ENCODE peak calls at places on chromosomes 6 and 20, in ten cellular contexts. Z, J, G, C, N, H, Y, P, I and Q are unnamed samples.

GRCh38 chr6:43089874-43090556 is 13.9 kb downstream of the PTK7 start:
- DNase-seq in Z (no peak), J (no peak), G (no peak), C (no peak), N (no peak), H (no peak), Y (no peak), P (no peak), I (no peak), Q (no peak)

GRCh38 chr6:45595010-45595851 is 217.5 kb upstream of the SUPT3H start:
- DNase-seq in Z (no peak), J (no peak), G (no peak), C (no peak), N (no peak), H (no peak), Y (no peak), P (no peak), I (no peak), Q (no peak)

GRCh38 chr6:87118054-87118453 is 23.1 kb upstream of the CGA start:
- DNase-seq in Z (no peak), J (no peak), G (no peak), C (peak), N (no peak), H (no peak), Y (no peak), P (no peak), I (no peak), Q (no peak)

GRCh38 chr6:163404825-163405265 is 9.7 kb upstream of the QKI start:
- DNase-seq in Z (no peak), J (no peak), G (no peak), C (no peak), N (no peak), H (no peak), Y (no peak), P (no peak), I (no peak), Q (no peak)

GRCh38 chr20:59781236-59781635 is 152.2 kb downstream of the SYCP2 start:
- DNase-seq in Z (no peak), J (no peak), G (no peak), C (no peak), N (no peak), H (no peak), Y (no peak), P (no peak), I (no peak), Q (no peak)

GRCh38 chr20:19995220-19995863 is 21.8 kb upstream of the NAA20 start:
- DNase-seq in Z (no peak), J (no peak), G (no peak), C (peak), N (no peak), H (no peak), Y (peak), P (peak), I (peak), Q (no peak)

GRCh38 chr6:53811746-53812145 is 16.9 kb downstream of the LRRC1 start:
- DNase-seq in Z (no peak), J (no peak), G (no peak), C (no peak), N (no peak), H (no peak), Y (no peak), P (no peak), I (no peak), Q (no peak)

GRCh38 chr6:144151010-144151727 is 852 bp downstream of the STX11 start:
- DNase-seq in Z (peak), J (peak), G (peak), C (peak), N (no peak), H (no peak), Y (no peak), P (no peak), I (no peak), Q (no peak)

GRCh38 chr6:155224031-155224451 is 39.8 kb upstream of the CLDN20 start:
- DNase-seq in Z (no peak), J (peak), G (no peak), C (peak), N (no peak), H (peak), Y (no peak), P (no peak), I (no peak), Q (peak)

GRCh38 chr6:158772851-158773371 is 46.3 kb downstream of the EZR start:
- DNase-seq in Z (no peak), J (no peak), G (no peak), C (peak), N (no peak), H (no peak), Y (no peak), P (no peak), I (no peak), Q (peak)

GRCh38 chr20:33401922-33402369 is 627 bp upstream of the CDK5RAP1 start:
- DNase-seq in Z (no peak), J (no peak), G (no peak), C (peak), N (no peak), H (no peak), Y (no peak), P (no peak), I (no peak), Q (no peak)

GRCh38 chr6:11854418-11855165 is 76.0 kb upstream of the ADTRP start:
- DNase-seq in Z (no peak), J (no peak), G (no peak), C (peak), N (no peak), H (peak), Y (no peak), P (no peak), I (no peak), Q (peak)

GRCh38 chr20:59482581-59483187 is 121.7 kb upstream of the PHACTR3 start:
- DNase-seq in Z (no peak), J (no peak), G (no peak), C (no peak), N (no peak), H (no peak), Y (no peak), P (no peak), I (no peak), Q (no peak)

GRCh38 chr20:33862709-33863403 is 51.7 kb downstream of the CHMP4B start:
- DNase-seq in Z (peak), J (no peak), G (no peak), C (peak), N (peak), H (peak), Y (no peak), P (peak), I (peak), Q (peak)

GRCh38 chr6:47180633-47181032 is 129.1 kb downstream of the TNFRSF21 start:
- DNase-seq in Z (no peak), J (no peak), G (no peak), C (peak), N (no peak), H (no peak), Y (no peak), P (peak), I (no peak), Q (no peak)

GRCh38 chr6:137049095-137049494 is 4.3 kb upstream of the IL20RA start:
- DNase-seq in Z (no peak), J (no peak), G (no peak), C (no peak), N (no peak), H (no peak), Y (no peak), P (no peak), I (no peak), Q (no peak)

GRCh38 chr6:170388113-170388512 is 81.6 kb downstream of the FAM120B start:
- DNase-seq in Z (no peak), J (no peak), G (no peak), C (peak), N (no peak), H (no peak), Y (no peak), P (no peak), I (no peak), Q (peak)

GRCh38 chr6:74834967-74835366 is 370.9 kb downstream of the COL12A1 start:
- DNase-seq in Z (no peak), J (no peak), G (no peak), C (no peak), N (no peak), H (no peak), Y (no peak), P (no peak), I (no peak), Q (no peak)

GRCh38 chr20:54624701-54625472 is 149.5 kb downstream of the DOK5 start:
- DNase-seq in Z (no peak), J (no peak), G (no peak), C (no peak), N (no peak), H (no peak), Y (no peak), P (no peak), I (no peak), Q (no peak)

GRCh38 chr6:157184202-157185015 is 138.9 kb downstream of the TMEM242 start:
- DNase-seq in Z (peak), J (peak), G (peak), C (peak), N (peak), H (no peak), Y (peak), P (no peak), I (peak), Q (peak)

GRCh38 chr6:30937265-30937664 is 3.5 kb upstream of the MUCL3 start:
- DNase-seq in Z (no peak), J (no peak), G (no peak), C (no peak), N (no peak), H (no peak), Y (no peak), P (no peak), I (no peak), Q (no peak)

GRCh38 chr20:57266251-57267157 is at the start of gene BMP7:
- DNase-seq in Z (no peak), J (no peak), G (no peak), C (no peak), N (peak), H (no peak), Y (peak), P (no peak), I (no peak), Q (no peak)

GRCh38 chr6:101806241-101806640 is 412.7 kb downstream of the GRIK2 start:
- DNase-seq in Z (no peak), J (no peak), G (no peak), C (peak), N (no peak), H (peak), Y (no peak), P (no peak), I (no peak), Q (peak)

GRCh38 chr20:50416930-50417329 is 93.3 kb upstream of the PTPN1 start:
- DNase-seq in Z (no peak), J (no peak), G (no peak), C (no peak), N (no peak), H (no peak), Y (no peak), P (no peak), I (no peak), Q (no peak)

GRCh38 chr6:79764758-79765157 is 133.6 kb downstream of the SH3BGRL2 start:
- DNase-seq in Z (no peak), J (no peak), G (no peak), C (no peak), N (no peak), H (no peak), Y (no peak), P (no peak), I (no peak), Q (no peak)

GRCh38 chr6:170074435-170074834 is 216.4 kb downstream of the DLL1 start:
- DNase-seq in Z (no peak), J (no peak), G (no peak), C (no peak), N (peak), H (no peak), Y (no peak), P (no peak), I (no peak), Q (no peak)

GRCh38 chr20:45946149-45946970 is 11.9 kb downstream of the PCIF1 start:
- DNase-seq in Z (peak), J (no peak), G (no peak), C (peak), N (no peak), H (no peak), Y (no peak), P (no peak), I (no peak), Q (no peak)

GRCh38 chr6:3899970-3900439 is 50.8 kb downstream of the FAM50B start:
- DNase-seq in Z (no peak), J (no peak), G (no peak), C (no peak), N (no peak), H (no peak), Y (no peak), P (no peak), I (no peak), Q (no peak)

GRCh38 chr6:47419621-47420020 is 58.0 kb upstream of the CD2AP start:
- DNase-seq in Z (no peak), J (no peak), G (no peak), C (peak), N (no peak), H (peak), Y (no peak), P (no peak), I (no peak), Q (no peak)

GRCh38 chr20:44954198-44954597 is 6.0 kb downstream of the TOMM34 start:
- DNase-seq in Z (no peak), J (no peak), G (no peak), C (no peak), N (no peak), H (no peak), Y (no peak), P (no peak), I (no peak), Q (no peak)

GRCh38 chr6:7156666-7157278 is 49.0 kb downstream of the RREB1 start:
- DNase-seq in Z (no peak), J (no peak), G (no peak), C (peak), N (no peak), H (no peak), Y (no peak), P (no peak), I (no peak), Q (peak)

GRCh38 chr6:19524787-19525186 is 312.4 kb upstream of the ID4 start:
- DNase-seq in Z (no peak), J (no peak), G (no peak), C (no peak), N (no peak), H (no peak), Y (no peak), P (no peak), I (no peak), Q (no peak)

GRCh38 chr20:53660078-53660909 is 66.7 kb upstream of the ZNF217 start:
- DNase-seq in Z (peak), J (no peak), G (no peak), C (no peak), N (no peak), H (no peak), Y (no peak), P (no peak), I (no peak), Q (no peak)

GRCh38 chr6:50826037-50826761 is 7.5 kb downstream of the TFAP2B start:
- DNase-seq in Z (no peak), J (no peak), G (no peak), C (no peak), N (no peak), H (no peak), Y (no peak), P (no peak), I (no peak), Q (no peak)

GRCh38 chr20:51128198-51128597 is 105.3 kb upstream of the KCNG1 start:
- DNase-seq in Z (no peak), J (no peak), G (no peak), C (peak), N (no peak), H (peak), Y (no peak), P (no peak), I (no peak), Q (peak)